ENCODE peak calls at places on chromosomes 12 and 14, in six cellular contexts. B is heart left ventricle, H is Peyer's patch, G is retinal pigment epithelial cell, D is endothelial cell of umbilical vein, M is AG10803. N is an unnamed sample.

GRCh38 chr12:45259732-45260480 is 44.0 kb downstream of the ANO6 start:
- DNase-seq in B (no peak), H (no peak), G (no peak), D (peak), M (peak), N (peak)

GRCh38 chr12:12533238-12533829 is 29.3 kb downstream of the DUSP16 start:
- DNase-seq in B (peak), H (no peak), G (peak), D (no peak), M (no peak), N (peak)

GRCh38 chr14:26200675-26201074 is 397.2 kb downstream of the NOVA1 start:
- DNase-seq in B (no peak), H (no peak), G (peak), D (no peak), M (peak), N (no peak)

GRCh38 chr12:27179399-27180214 is 64.5 kb upstream of the STK38L start:
- DNase-seq in B (peak), H (no peak), G (peak), D (peak), M (peak), N (peak)

GRCh38 chr12:70754330-70754741 is 117.1 kb upstream of the PTPRB start:
- DNase-seq in B (no peak), H (no peak), G (no peak), D (no peak), M (no peak), N (no peak)

GRCh38 chr14:88553886-88554457 is 835 bp downstream of the PTPN21 start:
- DNase-seq in B (peak), H (no peak), G (no peak), D (peak), M (peak), N (peak)

GRCh38 chr12:1346126-1346525 is 248.3 kb downstream of the FBXL14 start:
- DNase-seq in B (no peak), H (no peak), G (no peak), D (no peak), M (peak), N (no peak)

GRCh38 chr14:24838945-24839616 is 205.1 kb upstream of the GZMB start:
- DNase-seq in B (peak), H (no peak), G (no peak), D (no peak), M (peak), N (no peak)

GRCh38 chr12:45638386-45638785 is 91.1 kb upstream of the ARID2 start:
- DNase-seq in B (no peak), H (no peak), G (no peak), D (peak), M (no peak), N (no peak)

GRCh38 chr14:64645220-64645891 is 58.9 kb upstream of the PLEKHG3 start:
- DNase-seq in B (peak), H (no peak), G (peak), D (peak), M (peak), N (peak)

GRCh38 chr14:35229495-35230089 is 62.6 kb upstream of the PSMA6 start:
- DNase-seq in B (no peak), H (no peak), G (no peak), D (peak), M (no peak), N (peak)

GRCh38 chr12:71392521-71393145 is 47.0 kb upstream of the LGR5 start:
- DNase-seq in B (no peak), H (no peak), G (peak), D (peak), M (peak), N (peak)

GRCh38 chr12:51381226-51382079 is 9.8 kb downstream of the GALNT6 start:
- DNase-seq in B (no peak), H (no peak), G (peak), D (peak), M (peak), N (peak)

GRCh38 chr14:72476657-72477499 is 417.0 kb downstream of the DPF3 start:
- DNase-seq in B (no peak), H (peak), G (peak), D (no peak), M (peak), N (peak)

GRCh38 chr14:92863281-92863680 is 59.7 kb upstream of the CHGA start:
- DNase-seq in B (no peak), H (peak), G (no peak), D (peak), M (no peak), N (no peak)

GRCh38 chr14:72781476-72782181 is 112.3 kb downstream of the DPF3 start:
- DNase-seq in B (no peak), H (no peak), G (no peak), D (peak), M (peak), N (peak)

GRCh38 chr12:80593766-80594165 is 113.7 kb upstream of the MYF6 start:
- DNase-seq in B (no peak), H (no peak), G (no peak), D (no peak), M (peak), N (peak)

GRCh38 chr12:120115692-120116442 is 686 bp downstream of the RAB35 start:
- DNase-seq in B (peak), H (no peak), G (no peak), D (peak), M (peak), N (peak)

GRCh38 chr12:50059440-50060119 is 2.2 kb downstream of the ASIC1 start:
- DNase-seq in B (no peak), H (no peak), G (no peak), D (no peak), M (no peak), N (no peak)

GRCh38 chr12:52506858-52507715 is 13.1 kb downstream of the KRT5 start:
- DNase-seq in B (no peak), H (peak), G (peak), D (peak), M (peak), N (peak)

GRCh38 chr12:14768823-14769405 is 34.4 kb downstream of the WBP11 start:
- DNase-seq in B (no peak), H (peak), G (no peak), D (no peak), M (peak), N (peak)

GRCh38 chr14:23160924-23161522 is 22.4 kb downstream of the SLC7A8 start:
- DNase-seq in B (no peak), H (no peak), G (peak), D (no peak), M (peak), N (peak)

GRCh38 chr12:3802721-3803120 is 49.8 kb upstream of the CRACR2A start:
- DNase-seq in B (no peak), H (no peak), G (no peak), D (no peak), M (no peak), N (no peak)

GRCh38 chr12:50282581-50283229 is 615 bp downstream of the LIMA1 start:
- DNase-seq in B (no peak), H (no peak), G (no peak), D (peak), M (peak), N (peak)

GRCh38 chr14:81776531-81776930 is 242.9 kb upstream of the SEL1L start:
- DNase-seq in B (no peak), H (no peak), G (no peak), D (no peak), M (no peak), N (no peak)

GRCh38 chr14:98957211-98958047 is 314.6 kb downstream of the BCL11B start:
- DNase-seq in B (peak), H (peak), G (peak), D (no peak), M (peak), N (peak)

GRCh38 chr14:51884086-51884927 is 23.9 kb downstream of the GNG2 start:
- DNase-seq in B (no peak), H (no peak), G (no peak), D (peak), M (peak), N (peak)
- H3K4me3 ChIP-seq in B (no peak), H (no peak), G (no peak), D (no peak), M (no peak), N (no peak)

GRCh38 chr12:56571131-56571530 is 49.5 kb downstream of the RBMS2 start:
- DNase-seq in B (no peak), H (no peak), G (no peak), D (no peak), M (no peak), N (no peak)

DNA sequence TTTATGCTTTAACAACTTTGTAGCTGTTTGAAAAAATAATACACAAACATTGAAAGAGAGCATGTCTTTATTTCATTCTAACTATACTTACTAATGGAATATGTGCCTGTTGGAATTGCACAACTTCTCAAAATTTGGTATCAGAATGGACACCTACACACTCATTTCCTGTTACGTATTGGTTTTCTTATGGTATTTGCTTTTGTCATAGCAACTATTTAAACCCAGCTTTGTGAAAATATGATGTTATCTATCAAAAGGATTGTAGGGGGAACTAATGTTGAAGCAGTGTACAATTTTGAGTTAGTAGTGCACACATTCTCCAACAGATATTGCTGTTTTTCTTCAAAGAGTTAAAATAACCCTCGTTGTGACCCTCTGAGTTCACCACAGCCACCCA is 52.6 kb downstream of the RBMS2 start:
- DNase-seq in B (no peak), H (no peak), G (no peak), D (peak), M (peak), N (peak)
- TF ChIP-seq CTCF in B (no peak), H (no peak), G (no peak), D (no peak), M (no peak), N (no peak)

GRCh38 chr14:69399750-69400149 is 1.3 kb downstream of the SLC39A9 start:
- DNase-seq in B (no peak), H (no peak), G (no peak), D (no peak), M (no peak), N (no peak)

GRCh38 chr14:69398818-69399210 is 322 bp downstream of the SLC39A9 start:
- DNase-seq in B (no peak), H (no peak), G (no peak), D (no peak), M (no peak), N (no peak)

GRCh38 chr14:69392481-69392880 is 5.6 kb downstream of the ERH start:
- DNase-seq in B (no peak), H (no peak), G (no peak), D (no peak), M (no peak), N (no peak)

GRCh38 chr14:69398053-69398817 is at the start of the genes ERH and SLC39A9:
- DNase-seq in B (peak), H (peak), G (peak), D (peak), M (peak), N (peak)

GRCh38 chr14:69395929-69396328 is 2.2 kb downstream of the ERH start:
- DNase-seq in B (no peak), H (no peak), G (no peak), D (no peak), M (peak), N (no peak)
- H3K4me3 ChIP-seq in B (no peak), H (no peak), G (no peak), D (no peak), M (no peak), N (no peak)

GRCh38 chr12:93563807-93564538 is 8.5 kb upstream of the SOCS2 start:
- DNase-seq in B (no peak), H (no peak), G (no peak), D (no peak), M (peak), N (peak)
- TF ChIP-seq CTCF in B (no peak), H (no peak), G (peak), D (peak), M (peak), N (peak)

GRCh38 chr12:25384954-25385216 is 134.2 kb upstream of the KRAS start:
- DNase-seq in B (no peak), H (no peak), G (no peak), D (peak), M (no peak), N (no peak)

GRCh38 chr12:25388216-25388615 is 137.5 kb upstream of the KRAS start:
- DNase-seq in B (no peak), H (peak), G (peak), D (no peak), M (no peak), N (no peak)

GRCh38 chr12:25384038-25384953 is 133.6 kb upstream of the KRAS start:
- DNase-seq in B (no peak), H (no peak), G (peak), D (no peak), M (no peak), N (peak)

GRCh38 chr12:25386823-25387134 is 136.1 kb upstream of the KRAS start:
- DNase-seq in B (peak), H (peak), G (no peak), D (no peak), M (no peak), N (no peak)

DNA sequence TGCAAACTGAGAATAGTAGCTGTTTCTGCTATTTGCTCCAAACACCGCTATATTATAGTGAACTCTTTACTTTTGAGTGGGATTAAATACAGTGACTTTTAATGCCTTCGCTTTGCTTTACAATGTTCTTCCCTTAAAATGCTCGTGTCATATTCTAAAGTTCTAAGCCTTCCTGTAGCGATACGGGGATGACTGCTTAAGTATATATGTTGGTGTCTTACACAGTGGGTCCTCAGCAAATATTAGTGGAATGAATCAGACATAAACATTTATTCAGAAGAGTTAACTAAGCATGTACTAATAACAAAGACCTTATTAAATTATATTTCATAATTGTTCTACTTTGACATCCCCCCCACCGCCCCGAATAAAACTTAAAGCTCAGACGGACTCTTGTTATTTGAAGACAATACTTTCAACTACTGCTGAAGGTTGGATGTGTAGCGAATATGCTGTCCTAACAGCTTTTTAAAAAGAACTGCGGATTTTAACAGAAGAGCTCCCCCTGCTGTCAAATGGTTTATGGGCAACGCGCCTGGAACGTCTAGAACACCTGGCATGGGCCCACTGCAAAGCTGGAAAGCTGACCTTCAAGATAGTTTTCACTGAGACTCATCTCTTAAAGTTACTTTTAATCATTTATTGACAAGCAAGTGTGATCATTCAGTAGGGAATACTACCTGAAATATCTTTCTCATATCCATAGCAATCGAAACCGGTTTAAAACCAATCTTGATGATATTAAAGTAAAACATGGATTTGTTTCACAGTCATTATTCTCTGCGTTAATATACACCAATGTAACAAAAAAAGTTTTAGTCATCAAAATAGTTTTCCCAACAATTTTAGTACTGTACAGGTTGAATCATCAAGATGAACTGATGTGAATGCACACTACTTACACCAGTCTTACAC is 136.7 kb upstream of the KRAS start:
- DNase-seq in B (peak), H (peak), G (peak), D (peak), M (peak), N (peak)
- H3K4me3 ChIP-seq in B (peak), H (peak), G (peak), D (peak), M (peak), N (peak)

GRCh38 chr14:44030963-44031362 is 476.1 kb downstream of the FSCB start:
- DNase-seq in B (no peak), H (no peak), G (no peak), D (no peak), M (no peak), N (no peak)
- TF ChIP-seq CTCF in B (no peak), H (no peak), G (no peak), D (no peak), M (no peak), N (no peak)